ENCODE peak calls at places on chromosomes 3 and 15, in eight cellular contexts. One of them, this sample, is unnamed.

GRCh38 chr3:32612551-32612950 is 41.9 kb upstream of the DYNC1LI1 start:
- DNase-seq in CD8-positive, alpha-beta memory T cell: no peak
- DNase-seq in gastrocnemius medialis: no peak
- DNase-seq in left ventricle myocardium inferior: no peak
- DNase-seq in A549: no peak
- DNase-seq in transverse colon: no peak
- DNase-seq in pancreas: no peak
- DNase-seq in body of pancreas: no peak
- DNase-seq in this sample: no peak

GRCh38 chr3:148975277-148975676 is 16.1 kb upstream of the GYG1 start:
- DNase-seq in left ventricle myocardium inferior: peak; percentile 68
- DNase-seq in transverse colon: no peak
- DNase-seq in gastrocnemius medialis: peak; percentile 79
- DNase-seq in CD8-positive, alpha-beta memory T cell: no peak
- DNase-seq in A549: no peak
- DNase-seq in pancreas: no peak
- DNase-seq in body of pancreas: no peak
- DNase-seq in this sample: no peak

GRCh38 chr3:41404601-41405000 is 205.3 kb downstream of the CTNNB1 start:
- DNase-seq in left ventricle myocardium inferior: no peak
- DNase-seq in pancreas: no peak
- DNase-seq in transverse colon: no peak
- DNase-seq in A549: no peak
- DNase-seq in CD8-positive, alpha-beta memory T cell: no peak
- DNase-seq in body of pancreas: no peak
- DNase-seq in gastrocnemius medialis: no peak
- DNase-seq in this sample: no peak

GRCh38 chr3:149703474-149703873 is 45.6 kb upstream of the WWTR1 start:
- DNase-seq in pancreas: no peak
- DNase-seq in gastrocnemius medialis: peak; percentile 17
- DNase-seq in CD8-positive, alpha-beta memory T cell: no peak
- DNase-seq in transverse colon: peak; percentile 14
- DNase-seq in A549: no peak
- DNase-seq in body of pancreas: no peak
- DNase-seq in left ventricle myocardium inferior: peak; percentile 66
- DNase-seq in this sample: no peak

GRCh38 chr3:126013742-126014141 is 44.8 kb downstream of the ROPN1B start:
- DNase-seq in body of pancreas: no peak
- DNase-seq in gastrocnemius medialis: no peak
- DNase-seq in left ventricle myocardium inferior: no peak
- DNase-seq in pancreas: no peak
- DNase-seq in A549: no peak
- DNase-seq in transverse colon: no peak
- DNase-seq in CD8-positive, alpha-beta memory T cell: no peak
- DNase-seq in this sample: no peak

GRCh38 chr15:84871428-84871985 is 13.0 kb upstream of the SLC28A1 start:
- DNase-seq in A549: no peak
- DNase-seq in left ventricle myocardium inferior: no peak
- DNase-seq in CD8-positive, alpha-beta memory T cell: no peak
- DNase-seq in transverse colon: no peak
- DNase-seq in pancreas: no peak
- DNase-seq in gastrocnemius medialis: no peak
- DNase-seq in body of pancreas: peak; percentile 33
- DNase-seq in this sample: no peak

GRCh38 chr3:134351421-134351820 is 22.8 kb downstream of the AMOTL2 start:
- DNase-seq in gastrocnemius medialis: no peak
- DNase-seq in body of pancreas: no peak
- DNase-seq in transverse colon: no peak
- DNase-seq in pancreas: no peak
- DNase-seq in CD8-positive, alpha-beta memory T cell: no peak
- DNase-seq in A549: no peak
- DNase-seq in left ventricle myocardium inferior: peak; percentile 47
- DNase-seq in this sample: no peak

GRCh38 chr3:64084640-64085039 is 61.3 kb upstream of the PSMD6 start:
- DNase-seq in pancreas: no peak
- DNase-seq in gastrocnemius medialis: no peak
- DNase-seq in A549: peak; percentile 76
- DNase-seq in CD8-positive, alpha-beta memory T cell: no peak
- DNase-seq in body of pancreas: no peak
- DNase-seq in left ventricle myocardium inferior: no peak
- DNase-seq in transverse colon: no peak
- DNase-seq in this sample: no peak

GRCh38 chr3:14461748-14462324 is 59.4 kb downstream of the SLC6A6 start:
- DNase-seq in A549: peak; percentile 71
- DNase-seq in pancreas: no peak
- DNase-seq in gastrocnemius medialis: no peak
- DNase-seq in body of pancreas: peak; percentile 40
- DNase-seq in CD8-positive, alpha-beta memory T cell: peak; percentile 23
- DNase-seq in left ventricle myocardium inferior: peak; percentile 46
- DNase-seq in transverse colon: peak; percentile 72
- DNase-seq in this sample: no peak

DNA sequence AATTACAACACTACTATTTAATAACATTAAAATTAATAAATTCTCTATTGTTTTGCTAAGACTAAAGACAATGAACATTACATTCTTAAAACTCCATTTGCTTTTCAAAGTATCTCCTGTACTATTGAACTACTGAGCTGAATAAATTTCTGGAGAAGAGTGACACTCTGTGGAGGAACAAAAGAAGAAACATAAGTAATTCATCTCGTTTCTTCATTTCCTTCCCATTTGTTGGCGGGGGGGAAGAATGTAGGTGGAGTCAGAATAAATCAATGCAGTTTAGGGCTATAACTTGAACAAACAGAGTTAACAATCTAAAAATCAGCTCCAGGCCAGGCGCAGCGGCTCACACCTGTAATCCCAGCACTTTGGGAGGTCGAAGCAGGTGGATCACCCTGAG is 32.7 kb downstream of the EFHB start:
- DNase-seq in pancreas: no peak
- DNase-seq in transverse colon: no peak
- DNase-seq in body of pancreas: no peak
- DNase-seq in left ventricle myocardium inferior: no peak
- DNase-seq in gastrocnemius medialis: no peak
- DNase-seq in CD8-positive, alpha-beta memory T cell: no peak
- DNase-seq in A549: no peak
- DNase-seq in this sample: no peak
- H3K4me3 ChIP-seq in pancreas: no peak overlapping the region
- H3K4me3 ChIP-seq in transverse colon: no peak overlapping the region
- H3K4me3 ChIP-seq in body of pancreas: no peak overlapping the region
- H3K4me3 ChIP-seq in left ventricle myocardium inferior: no peak overlapping the region
- H3K4me3 ChIP-seq in gastrocnemius medialis: no peak overlapping the region
- H3K4me3 ChIP-seq in CD8-positive, alpha-beta memory T cell: no peak overlapping the region
- H3K4me3 ChIP-seq in A549: no peak overlapping the region
- H3K4me3 ChIP-seq in this sample: no peak overlapping the region

GRCh38 chr3:155675094-155675493 is 69.8 kb downstream of the PLCH1 start:
- DNase-seq in gastrocnemius medialis: no peak
- DNase-seq in transverse colon: no peak
- DNase-seq in left ventricle myocardium inferior: no peak
- DNase-seq in pancreas: no peak
- DNase-seq in CD8-positive, alpha-beta memory T cell: no peak
- DNase-seq in A549: no peak
- DNase-seq in body of pancreas: no peak
- DNase-seq in this sample: no peak
- H3K4me1 ChIP-seq in gastrocnemius medialis: no peaks in the 10 kb centered on the region
- H3K4me1 ChIP-seq in transverse colon: no peaks in the 10 kb centered on the region
- H3K4me1 ChIP-seq in left ventricle myocardium inferior: peaks cover 13% of the 10 kb centered on the region
- H3K4me1 ChIP-seq in pancreas: no peaks in the 10 kb centered on the region
- H3K4me1 ChIP-seq in CD8-positive, alpha-beta memory T cell: no peaks in the 10 kb centered on the region
- H3K4me1 ChIP-seq in A549: peaks cover 5% of the 10 kb centered on the region
- H3K4me1 ChIP-seq in body of pancreas: no peaks in the 10 kb centered on the region
- H3K4me1 ChIP-seq in this sample: no peaks in the 10 kb centered on the region

DNA sequence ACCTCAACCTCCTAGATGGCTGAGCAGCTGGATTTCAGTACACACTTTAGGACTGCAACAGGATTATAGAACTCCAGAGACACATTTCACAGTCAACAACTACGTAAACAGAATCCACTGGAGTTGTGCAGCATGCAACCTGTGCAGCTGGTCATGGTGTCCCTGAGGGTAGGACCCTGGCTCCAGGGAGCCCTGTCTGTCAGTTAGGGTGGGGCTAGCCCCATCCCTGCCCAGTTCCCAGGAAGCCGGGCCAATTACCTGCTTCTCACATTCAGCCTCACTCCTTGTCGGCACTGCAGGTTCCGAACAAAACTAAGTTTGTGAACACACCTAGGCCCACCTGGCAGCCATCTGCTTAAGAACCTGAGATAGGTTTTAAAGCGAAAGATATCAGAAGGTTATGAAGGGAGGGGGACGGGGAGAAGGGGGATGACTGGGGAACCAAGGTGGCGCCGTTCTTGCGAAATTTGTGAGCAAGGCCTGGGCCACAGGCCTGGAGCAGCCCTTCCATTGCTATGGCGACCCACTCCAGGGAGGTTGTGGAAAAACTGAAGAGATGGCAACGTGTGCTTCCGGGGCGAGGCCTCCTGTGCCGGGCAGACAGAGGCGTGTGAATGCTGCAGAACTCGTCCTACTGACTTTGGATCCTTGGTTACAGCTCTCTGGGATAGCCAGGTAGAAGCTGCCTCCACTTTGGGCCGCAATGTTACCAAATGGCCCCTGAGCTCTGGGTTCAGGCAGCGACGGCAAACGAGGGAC is 25.3 kb downstream of the ACSBG1 start:
- DNase-seq in transverse colon: peak; percentile 61
- DNase-seq in A549: no peak
- DNase-seq in pancreas: no peak
- DNase-seq in gastrocnemius medialis: no peak
- DNase-seq in body of pancreas: peak; percentile 17
- DNase-seq in left ventricle myocardium inferior: no peak
- DNase-seq in CD8-positive, alpha-beta memory T cell: no peak
- DNase-seq in this sample: no peak
- H3K27ac ChIP-seq in transverse colon: peak overlapping the region; percentile 41
- H3K27ac ChIP-seq in A549: no peak overlapping the region
- H3K27ac ChIP-seq in pancreas: peak overlapping the region; percentile 54
- H3K27ac ChIP-seq in gastrocnemius medialis: peak overlapping the region; percentile 62
- H3K27ac ChIP-seq in body of pancreas: peak overlapping the region; percentile 59
- H3K27ac ChIP-seq in left ventricle myocardium inferior: peak overlapping the region; percentile 58
- H3K27ac ChIP-seq in CD8-positive, alpha-beta memory T cell: no peak overlapping the region
- H3K27ac ChIP-seq in this sample: no peak overlapping the region

GRCh38 chr3:4986175-4986610 is 7.0 kb downstream of the BHLHE40 start:
- DNase-seq in CD8-positive, alpha-beta memory T cell: no peak
- DNase-seq in left ventricle myocardium inferior: no peak
- DNase-seq in A549: no peak
- DNase-seq in body of pancreas: no peak
- DNase-seq in gastrocnemius medialis: no peak
- DNase-seq in pancreas: peak; percentile 30
- DNase-seq in transverse colon: no peak
- DNase-seq in this sample: no peak
- H3K4me3 ChIP-seq in CD8-positive, alpha-beta memory T cell: peak overlapping the region; percentile 57
- H3K4me3 ChIP-seq in left ventricle myocardium inferior: peak overlapping the region; percentile 98
- H3K4me3 ChIP-seq in A549: peak overlapping the region; percentile 16
- H3K4me3 ChIP-seq in body of pancreas: no peak overlapping the region
- H3K4me3 ChIP-seq in gastrocnemius medialis: peak overlapping the region; percentile 51
- H3K4me3 ChIP-seq in pancreas: no peak overlapping the region
- H3K4me3 ChIP-seq in transverse colon: no peak overlapping the region
- H3K4me3 ChIP-seq in this sample: peak overlapping the region; percentile 55

GRCh38 chr15:74133703-74134386 is 3.5 kb downstream of the ISLR2 start:
- DNase-seq in gastrocnemius medialis: no peak
- DNase-seq in transverse colon: no peak
- DNase-seq in body of pancreas: no peak
- DNase-seq in left ventricle myocardium inferior: no peak
- DNase-seq in CD8-positive, alpha-beta memory T cell: no peak
- DNase-seq in pancreas: no peak
- DNase-seq in A549: no peak
- DNase-seq in this sample: no peak
- H3K4me1 ChIP-seq in gastrocnemius medialis: peaks cover 6% of the 10 kb centered on the region
- H3K4me1 ChIP-seq in transverse colon: peaks cover 5% of the 10 kb centered on the region
- H3K4me1 ChIP-seq in body of pancreas: peaks cover 32% of the 10 kb centered on the region
- H3K4me1 ChIP-seq in left ventricle myocardium inferior: peaks cover 85% of the 10 kb centered on the region
- H3K4me1 ChIP-seq in CD8-positive, alpha-beta memory T cell: peaks cover 5% of the 10 kb centered on the region
- H3K4me1 ChIP-seq in pancreas: no peaks in the 10 kb centered on the region
- H3K4me1 ChIP-seq in A549: peaks cover 15% of the 10 kb centered on the region
- H3K4me1 ChIP-seq in this sample: peaks cover 36% of the 10 kb centered on the region

GRCh38 chr3:346186-346585 is 149.6 kb downstream of the CHL1 start:
- DNase-seq in left ventricle myocardium inferior: no peak
- DNase-seq in A549: no peak
- DNase-seq in gastrocnemius medialis: no peak
- DNase-seq in pancreas: no peak
- DNase-seq in body of pancreas: no peak
- DNase-seq in transverse colon: no peak
- DNase-seq in CD8-positive, alpha-beta memory T cell: no peak
- DNase-seq in this sample: no peak
- H3K27ac ChIP-seq in left ventricle myocardium inferior: no peak overlapping the region
- H3K27ac ChIP-seq in A549: no peak overlapping the region
- H3K27ac ChIP-seq in gastrocnemius medialis: no peak overlapping the region
- H3K27ac ChIP-seq in pancreas: no peak overlapping the region
- H3K27ac ChIP-seq in body of pancreas: no peak overlapping the region
- H3K27ac ChIP-seq in transverse colon: no peak overlapping the region
- H3K27ac ChIP-seq in CD8-positive, alpha-beta memory T cell: no peak overlapping the region
- H3K27ac ChIP-seq in this sample: no peak overlapping the region

GRCh38 chr3:108092556-108092955 is 1.7 kb upstream of the CD47 start:
- DNase-seq in gastrocnemius medialis: no peak
- DNase-seq in left ventricle myocardium inferior: no peak
- DNase-seq in transverse colon: no peak
- DNase-seq in body of pancreas: no peak
- DNase-seq in pancreas: no peak
- DNase-seq in A549: no peak
- DNase-seq in CD8-positive, alpha-beta memory T cell: peak; percentile 17
- DNase-seq in this sample: no peak

GRCh38 chr3:108090701-108091497 is at the start of gene CD47:
- DNase-seq in CD8-positive, alpha-beta memory T cell: peak; percentile 97
- DNase-seq in body of pancreas: peak; percentile 93
- DNase-seq in pancreas: peak; percentile 89
- DNase-seq in left ventricle myocardium inferior: peak; percentile 96
- DNase-seq in A549: peak; percentile 91
- DNase-seq in transverse colon: peak; percentile 96
- DNase-seq in gastrocnemius medialis: peak; percentile 87
- DNase-seq in this sample: peak; percentile 97

GRCh38 chr3:108091498-108092259 is 848 bp upstream of the CD47 start:
- DNase-seq in left ventricle myocardium inferior: no peak
- DNase-seq in gastrocnemius medialis: no peak
- DNase-seq in pancreas: peak; percentile 18
- DNase-seq in CD8-positive, alpha-beta memory T cell: peak; percentile 63
- DNase-seq in transverse colon: peak; percentile 19
- DNase-seq in A549: peak; percentile 20
- DNase-seq in body of pancreas: peak; percentile 46
- DNase-seq in this sample: peak; percentile 47

GRCh38 chr3:108093616-108094015 is 2.8 kb upstream of the CD47 start:
- DNase-seq in body of pancreas: no peak
- DNase-seq in gastrocnemius medialis: no peak
- DNase-seq in pancreas: no peak
- DNase-seq in A549: no peak
- DNase-seq in transverse colon: no peak
- DNase-seq in CD8-positive, alpha-beta memory T cell: no peak
- DNase-seq in left ventricle myocardium inferior: no peak
- DNase-seq in this sample: no peak

GRCh38 chr3:108093021-108093420 is 2.2 kb upstream of the CD47 start:
- DNase-seq in transverse colon: no peak
- DNase-seq in left ventricle myocardium inferior: no peak
- DNase-seq in body of pancreas: no peak
- DNase-seq in pancreas: no peak
- DNase-seq in CD8-positive, alpha-beta memory T cell: peak; percentile 27
- DNase-seq in A549: no peak
- DNase-seq in gastrocnemius medialis: no peak
- DNase-seq in this sample: no peak
- H3K4me3 ChIP-seq in transverse colon: no peak overlapping the region
- H3K4me3 ChIP-seq in left ventricle myocardium inferior: no peak overlapping the region
- H3K4me3 ChIP-seq in body of pancreas: no peak overlapping the region
- H3K4me3 ChIP-seq in pancreas: no peak overlapping the region
- H3K4me3 ChIP-seq in CD8-positive, alpha-beta memory T cell: peak overlapping the region; percentile 5
- H3K4me3 ChIP-seq in A549: no peak overlapping the region
- H3K4me3 ChIP-seq in gastrocnemius medialis: no peak overlapping the region
- H3K4me3 ChIP-seq in this sample: no peak overlapping the region

GRCh38 chr15:45784656-45785055 is 149.8 kb downstream of the SQOR start:
- DNase-seq in pancreas: no peak
- DNase-seq in gastrocnemius medialis: no peak
- DNase-seq in transverse colon: no peak
- DNase-seq in left ventricle myocardium inferior: no peak
- DNase-seq in A549: no peak
- DNase-seq in body of pancreas: no peak
- DNase-seq in CD8-positive, alpha-beta memory T cell: no peak
- DNase-seq in this sample: no peak
- H3K4me1 ChIP-seq in pancreas: no peaks in the 10 kb centered on the region
- H3K4me1 ChIP-seq in gastrocnemius medialis: no peaks in the 10 kb centered on the region
- H3K4me1 ChIP-seq in transverse colon: no peaks in the 10 kb centered on the region
- H3K4me1 ChIP-seq in left ventricle myocardium inferior: no peaks in the 10 kb centered on the region
- H3K4me1 ChIP-seq in A549: no peaks in the 10 kb centered on the region
- H3K4me1 ChIP-seq in body of pancreas: no peaks in the 10 kb centered on the region
- H3K4me1 ChIP-seq in CD8-positive, alpha-beta memory T cell: no peaks in the 10 kb centered on the region
- H3K4me1 ChIP-seq in this sample: no peaks in the 10 kb centered on the region